ENCODE peak calls at places on chromosomes 3 and 15, in six cellular contexts. I, B, S, Z, E and V are unnamed samples.

GRCh38 chr15:62766599-62766998 is 275.9 kb upstream of the TPM1 start:
- DNase-seq in S (no peak), B (no peak), I (no peak), E (no peak), Z (no peak), V (no peak)

GRCh38 chr3:196902296-196902695 is 34.6 kb downstream of the SENP5 start:
- DNase-seq in I (no peak), Z (no peak), B (no peak), S (no peak), E (no peak), V (no peak)

GRCh38 chr15:41544650-41545015 is 576 bp upstream of the RPAP1 start:
- DNase-seq in Z (no peak), E (no peak), S (peak; percentile 31), I (no peak), B (peak; percentile 59), V (peak; percentile 71)

GRCh38 chr3:171784937-171785336 is 25.3 kb downstream of the PLD1 start:
- DNase-seq in I (no peak), B (no peak), Z (no peak), E (no peak), S (no peak), V (peak; percentile 45)

GRCh38 chr3:120263792-120264191 is 21.2 kb downstream of the GPR156 start:
- DNase-seq in E (no peak), S (no peak), Z (no peak), B (no peak), I (no peak), V (no peak)

GRCh38 chr15:56835598-56836275 is 82.7 kb upstream of the TCF12 start:
- DNase-seq in E (peak; percentile 87), Z (peak; percentile 51), S (no peak), I (no peak), B (peak; percentile 13), V (peak; percentile 49)

GRCh38 chr3:13452490-13453335 is 27.4 kb upstream of the HDAC11 start:
- DNase-seq in B (peak; percentile 30), I (peak; percentile 61), E (peak; percentile 67), Z (peak; percentile 79), S (peak; percentile 24), V (peak; percentile 54)

GRCh38 chr15:88645171-88646087 is 6.6 kb downstream of the ISG20 start:
- DNase-seq in E (no peak), S (no peak), B (no peak), Z (no peak), I (no peak), V (no peak)

GRCh38 chr3:132417695-132418520 is 606 bp downstream of the DNAJC13 start:
- DNase-seq in Z (peak; percentile 82), E (peak; percentile 81), I (peak; percentile 59), B (peak; percentile 28), S (peak; percentile 80), V (peak; percentile 78)

GRCh38 chr3:119145500-119146167 is at the start of gene TEX55:
- DNase-seq in Z (peak; percentile 74), E (peak; percentile 66), S (peak; percentile 12), B (no peak), I (peak; percentile 62), V (peak; percentile 54)

GRCh38 chr15:101481917-101482525 is 7.5 kb downstream of the PCSK6 start:
- DNase-seq in S (no peak), Z (no peak), I (no peak), B (no peak), E (no peak), V (no peak)

GRCh38 chr3:15327941-15328340 is 4.4 kb downstream of the SH3BP5 start:
- DNase-seq in S (peak; percentile 62), I (no peak), B (no peak), E (no peak), Z (no peak), V (no peak)

GRCh38 chr3:186930143-186930638 is at the start of gene ST6GAL1:
- DNase-seq in E (peak; percentile 82), S (peak; percentile 81), Z (peak; percentile 63), B (peak; percentile 48), I (peak; percentile 86), V (peak; percentile 17)

GRCh38 chr3:47007001-47007400 is 27.5 kb downstream of the NBEAL2 start:
- DNase-seq in I (no peak), B (peak; percentile 1), S (no peak), E (no peak), Z (no peak), V (no peak)

GRCh38 chr3:24201301-24201700 is 256.2 kb downstream of the NR1D2 start:
- DNase-seq in I (no peak), S (no peak), Z (no peak), E (no peak), B (no peak), V (peak; percentile 23)

GRCh38 chr15:92807971-92808571 is 92.1 kb upstream of the CHD2 start:
- DNase-seq in E (peak; percentile 30), B (no peak), Z (peak; percentile 31), S (peak; percentile 34), I (no peak), V (peak; percentile 78)

GRCh38 chr3:55013145-55013544 is 85.3 kb upstream of the LRTM1 start:
- DNase-seq in Z (peak; percentile 82), S (no peak), B (no peak), I (no peak), E (peak; percentile 49), V (peak; percentile 29)

GRCh38 chr3:107521466-107522059 is 1.2 kb upstream of the BBX start:
- DNase-seq in I (no peak), Z (no peak), E (no peak), B (no peak), S (no peak), V (no peak)

GRCh38 chr3:154900777-154901176 is 179.3 kb upstream of the MME start:
- DNase-seq in S (no peak), I (no peak), Z (no peak), E (no peak), B (no peak), V (no peak)

GRCh38 chr3:104273046-104273649 is 1093.6 kb upstream of the ALCAM start:
- DNase-seq in E (peak; percentile 66), I (peak; percentile 62), Z (peak; percentile 63), S (no peak), B (no peak), V (peak; percentile 26)

GRCh38 chr3:177463863-177464262 is 266.6 kb upstream of the TBL1XR1 start:
- DNase-seq in E (peak; percentile 62), Z (peak; percentile 73), I (no peak), B (no peak), S (no peak), V (peak; percentile 45)

GRCh38 chr3:146594843-146595482 is 10.2 kb downstream of the PLSCR5 start:
- DNase-seq in I (no peak), Z (peak; percentile 65), B (no peak), S (no peak), E (peak; percentile 44), V (peak; percentile 38)

GRCh38 chr15:77832874-77833273 is 200.2 kb upstream of the LINGO1 start:
- DNase-seq in Z (no peak), B (no peak), S (no peak), E (no peak), I (no peak), V (no peak)

GRCh38 chr3:159796744-159797143 is 191.9 kb upstream of the IL12A start:
- DNase-seq in Z (peak; percentile 68), B (no peak), I (no peak), S (no peak), E (peak; percentile 84), V (peak; percentile 59)

GRCh38 chr15:79364571-79365240 is 53.8 kb downstream of the TMED3 start:
- DNase-seq in S (no peak), B (no peak), Z (peak; percentile 27), I (no peak), E (no peak), V (no peak)

GRCh38 chr3:8712045-8712870 is 21.3 kb upstream of the CAV3 start:
- DNase-seq in I (no peak), B (no peak), Z (peak; percentile 13), S (no peak), E (no peak), V (peak; percentile 47)

GRCh38 chr3:144645300-144645699 is 673.7 kb downstream of the DIPK2A start:
- DNase-seq in E (no peak), Z (no peak), S (no peak), I (no peak), B (no peak), V (no peak)

GRCh38 chr15:27183182-27183581 is 212.2 kb downstream of the GABRG3 start:
- DNase-seq in I (no peak), E (no peak), Z (no peak), B (no peak), S (no peak), V (no peak)

GRCh38 chr3:34017757-34018156 is 219.3 kb downstream of the PDCD6IP start:
- DNase-seq in B (no peak), Z (no peak), E (no peak), S (no peak), I (no peak), V (no peak)

GRCh38 chr3:34013818-34014576 is 215.6 kb downstream of the PDCD6IP start:
- DNase-seq in I (no peak), B (no peak), Z (no peak), S (no peak), E (no peak), V (no peak)

GRCh38 chr3:34019158-34019557 is 220.7 kb downstream of the PDCD6IP start:
- DNase-seq in Z (no peak), B (no peak), E (no peak), S (no peak), I (no peak), V (no peak)

GRCh38 chr3:34015204-34016142 is 217.0 kb downstream of the PDCD6IP start:
- DNase-seq in Z (peak; percentile 69), B (no peak), I (peak; percentile 21), S (no peak), E (peak; percentile 35), V (no peak)

GRCh38 chr3:34016925-34017592 is 218.6 kb downstream of the PDCD6IP start:
- DNase-seq in B (no peak), Z (no peak), S (no peak), I (no peak), E (no peak), V (no peak)
- H3K4me3 ChIP-seq in B (no peak overlapping the region), Z (no peak overlapping the region), S (no peak overlapping the region), I (no peak overlapping the region), E (no peak overlapping the region), V (no peak overlapping the region)

GRCh38 chr3:52128118-52128683 is 26.0 kb downstream of the POC1A start:
- DNase-seq in B (no peak), I (peak; percentile 65), S (no peak), E (peak; percentile 76), Z (peak; percentile 84), V (peak; percentile 83)
- TF ChIP-seq CTCF in B (no peak), I (no peak), S (no peak), E (no peak), Z (no peak), V (peak; percentile 19)

GRCh38 chr3:60028243-60028642 is 978.4 kb upstream of the CFAP20DC start:
- DNase-seq in E (no peak), I (no peak), B (no peak), S (no peak), Z (no peak), V (no peak)
- H3K4me3 ChIP-seq in E (no peak overlapping the region), I (no peak overlapping the region), B (no peak overlapping the region), S (no peak overlapping the region), Z (no peak overlapping the region), V (no peak overlapping the region)

GRCh38 chr15:39248204-39248603 is 332.7 kb upstream of the THBS1 start:
- DNase-seq in Z (no peak), S (no peak), E (peak; percentile 97), B (no peak), I (no peak), V (peak; percentile 43)
- TF ChIP-seq CTCF in Z (no peak), S (no peak), E (no peak), B (no peak), I (no peak), V (no peak)

DNA sequence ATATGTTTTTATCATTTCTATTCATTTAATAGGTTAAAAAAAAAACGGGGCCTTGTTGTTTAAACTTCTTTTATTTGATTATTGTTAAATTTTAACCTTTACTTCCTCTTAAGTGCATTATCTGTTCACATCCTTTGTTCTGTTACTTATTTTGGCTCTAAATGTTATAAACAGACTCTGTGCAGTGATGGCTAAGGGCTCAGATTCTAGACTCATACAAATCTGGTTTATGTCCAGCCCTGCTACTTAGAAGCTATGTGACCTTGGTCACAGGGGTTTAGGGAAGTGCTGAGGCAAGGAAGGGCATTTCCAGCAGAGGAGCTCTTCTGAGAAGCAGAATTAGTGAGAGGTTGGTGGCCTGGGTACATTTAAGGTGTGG is 55.3 kb upstream of the VILL start:
- DNase-seq in Z (peak; percentile 63), B (no peak), E (peak; percentile 53), I (peak; percentile 65), S (no peak), V (peak; percentile 84)
- H3K4me3 ChIP-seq in Z (no peak overlapping the region), B (no peak overlapping the region), E (no peak overlapping the region), I (no peak overlapping the region), S (no peak overlapping the region), V (no peak overlapping the region)